ENCODE peak calls at places on chromosome 4, in ten cellular contexts. E is endodermal cell; M is psoas muscle; R is PC-9; T is SK-N-SH; B is sigmoid colon; F is esophagus squamous epithelium; U is CD4-positive, alpha-beta memory T cell; Q is stomach; J is SJCRH30. C is an unnamed sample.

GRCh38 chr4:45147866-45148265 is 421.5 kb upstream of the GNPDA2 start:
- DNase-seq in M (no peak), B (no peak), U (no peak), R (no peak), T (no peak), E (no peak), F (no peak), J (no peak), Q (no peak), C (no peak)

GRCh38 chr4:177789610-177790009 is 347.4 kb upstream of the AGA start:
- DNase-seq in R (no peak), T (no peak), Q (no peak), F (no peak), M (no peak), J (no peak), B (no peak), E (no peak), U (no peak), C (no peak)

GRCh38 chr4:41990029-41990382 is 324 bp upstream of the SLC30A9 start:
- DNase-seq in R (no peak), T (no peak), Q (no peak), U (no peak), E (no peak), M (no peak), F (no peak), J (no peak), B (no peak), C (no peak)

GRCh38 chr4:68360570-68360969 is 10.7 kb upstream of the YTHDC1 start:
- DNase-seq in E (no peak), B (no peak), J (no peak), T (no peak), F (no peak), Q (no peak), U (no peak), M (no peak), R (no peak), C (no peak)

GRCh38 chr4:39114436-39114835 is 52.4 kb downstream of the KLHL5 start:
- DNase-seq in R (no peak), F (no peak), Q (no peak), T (no peak), E (no peak), B (no peak), U (no peak), J (no peak), M (no peak), C (no peak)

GRCh38 chr4:26952891-26953290 is 92.2 kb downstream of the STIM2 start:
- DNase-seq in B (no peak), U (no peak), J (no peak), R (no peak), M (no peak), E (no peak), T (no peak), Q (no peak), F (no peak), C (no peak)

GRCh38 chr4:15756361-15756861 is 21.7 kb upstream of the CD38 start:
- DNase-seq in U (peak; percentile 85), E (no peak), T (no peak), Q (no peak), F (no peak), J (peak; percentile 20), M (no peak), R (no peak), B (no peak), C (no peak)

GRCh38 chr4:147118523-147118922 is 172.9 kb upstream of the TTC29 start:
- DNase-seq in Q (no peak), B (no peak), M (no peak), R (no peak), U (no peak), F (no peak), E (no peak), J (no peak), T (no peak), C (no peak)

GRCh38 chr4:48225368-48226141 is 44.1 kb downstream of the TEC start:
- DNase-seq in E (no peak), M (no peak), B (no peak), U (no peak), Q (no peak), F (no peak), R (no peak), T (no peak), J (no peak), C (no peak)

GRCh38 chr4:79906996-79907395 is 166.0 kb downstream of the ANTXR2 start:
- DNase-seq in Q (no peak), F (no peak), B (no peak), E (no peak), M (no peak), U (no peak), R (no peak), T (no peak), J (no peak), C (no peak)

GRCh38 chr4:142567199-142567598 is 278.9 kb downstream of the INPP4B start:
- DNase-seq in U (peak; percentile 72), Q (no peak), F (no peak), J (peak; percentile 57), E (peak; percentile 72), B (no peak), R (no peak), M (no peak), T (no peak), C (no peak)

GRCh38 chr4:107809236-107809635 is 15.5 kb upstream of the SGMS2 start:
- DNase-seq in U (no peak), J (no peak), Q (no peak), F (no peak), E (no peak), R (no peak), T (no peak), M (no peak), B (no peak), C (no peak)

GRCh38 chr4:14338206-14338605 is 664.1 kb upstream of the CPEB2 start:
- DNase-seq in B (no peak), Q (no peak), R (no peak), T (no peak), J (no peak), F (no peak), M (no peak), U (no peak), E (no peak), C (no peak)

GRCh38 chr4:168128601-168129000 is 36.3 kb downstream of the ANXA10 start:
- DNase-seq in U (no peak), Q (no peak), B (no peak), E (no peak), M (no peak), R (no peak), J (no peak), F (no peak), T (no peak), C (no peak)

GRCh38 chr4:72690782-72691181 is 121.8 kb upstream of the ADAMTS3 start:
- DNase-seq in R (no peak), E (no peak), J (peak; percentile 23), F (no peak), T (no peak), B (no peak), M (no peak), Q (no peak), U (no peak), C (no peak)

GRCh38 chr4:102684605-102685052 is 76.1 kb downstream of the MANBA start:
- DNase-seq in F (no peak), T (no peak), J (no peak), B (no peak), Q (no peak), U (no peak), M (no peak), R (no peak), E (no peak), C (no peak)

GRCh38 chr4:176841730-176842129 is 49.0 kb upstream of the VEGFC start:
- DNase-seq in B (no peak), T (no peak), M (no peak), F (no peak), R (no peak), J (no peak), U (no peak), E (no peak), Q (no peak), C (no peak)

GRCh38 chr4:25088342-25088952 is 57.7 kb upstream of the LGI2 start:
- DNase-seq in R (no peak), B (no peak), E (no peak), F (no peak), Q (no peak), U (no peak), T (peak; percentile 47), J (no peak), M (no peak), C (no peak)
- H3K4me3 ChIP-seq in R (no peak overlapping the region), B (peak overlapping the region; percentile 20), E (no peak overlapping the region), F (peak overlapping the region; percentile 27), Q (peak overlapping the region; percentile 24), U (no peak overlapping the region), T (peak overlapping the region; percentile 22), J (no peak overlapping the region), M (peak overlapping the region; percentile 30), C (peak overlapping the region; percentile 30)

DNA sequence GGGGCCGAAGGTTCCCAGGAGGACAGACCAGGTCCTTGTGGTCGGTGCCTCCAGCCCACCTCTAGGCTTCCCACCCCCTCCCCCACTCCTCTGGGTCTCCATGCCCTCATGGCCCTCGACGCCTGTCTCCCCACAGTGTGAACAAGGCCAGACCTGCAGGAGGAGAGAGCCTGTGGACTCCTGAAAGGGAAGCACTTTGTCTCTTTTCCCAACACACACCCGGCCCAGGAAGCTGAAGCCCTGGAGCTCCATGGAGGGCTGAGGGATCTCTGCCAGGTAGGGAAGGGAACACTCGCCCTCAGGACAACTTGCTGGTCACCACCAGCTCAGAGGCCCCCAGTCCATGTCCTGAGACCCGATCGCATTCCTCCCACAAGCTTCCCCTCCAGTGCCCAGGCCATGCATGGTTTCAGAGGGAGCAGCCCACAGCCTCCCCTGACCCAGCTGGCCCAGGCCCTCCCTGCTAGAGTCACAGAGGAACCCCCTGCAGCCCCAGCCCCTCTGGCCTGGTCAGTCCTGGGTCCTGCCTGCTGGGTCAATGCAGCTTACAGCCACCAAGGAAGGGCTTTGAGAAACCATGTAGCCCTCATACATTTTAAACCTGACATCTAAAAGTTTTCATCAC is 60.8 kb downstream of the ABLIM2 start:
- DNase-seq in J (no peak), E (no peak), F (no peak), U (no peak), R (no peak), M (no peak), B (no peak), Q (no peak), T (no peak), C (no peak)
- H3K4me1 ChIP-seq in J (peaks cover 3% of the 10 kb centered on the region), E (no peaks in the 10 kb centered on the region), F (peaks cover 43% of the 10 kb centered on the region), U (no peaks in the 10 kb centered on the region), R (no peaks in the 10 kb centered on the region), M (peaks cover 62% of the 10 kb centered on the region), B (no peaks in the 10 kb centered on the region), Q (no peaks in the 10 kb centered on the region), T (no peaks in the 10 kb centered on the region), C (peaks cover 15% of the 10 kb centered on the region)

DNA sequence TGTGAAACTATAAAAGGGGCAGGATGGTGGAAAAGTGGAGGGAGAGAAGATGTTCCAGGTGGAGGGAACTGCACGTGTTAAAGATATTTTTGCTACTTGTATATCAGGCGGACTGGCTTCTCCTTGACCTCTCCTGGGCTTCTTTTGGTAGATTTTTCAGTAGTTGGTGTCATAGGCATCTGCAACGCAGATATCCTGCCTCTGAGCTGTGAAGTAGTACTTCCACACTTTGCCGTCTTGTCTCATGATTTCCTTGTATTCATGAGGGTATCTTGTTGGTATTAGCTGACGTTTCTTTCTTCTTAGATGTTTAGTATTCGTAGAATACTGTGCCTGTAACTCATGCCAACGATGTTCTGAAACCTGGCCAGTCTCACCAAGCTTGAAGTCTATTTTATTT is 81.0 kb downstream of the WWC2 start:
- DNase-seq in E (no peak), U (no peak), Q (no peak), M (no peak), B (no peak), T (no peak), J (no peak), R (no peak), F (no peak), C (no peak)
- H3K27ac ChIP-seq in E (no peak overlapping the region), U (no peak overlapping the region), Q (no peak overlapping the region), M (no peak overlapping the region), B (no peak overlapping the region), T (no peak overlapping the region), J (no peak overlapping the region), R (no peak overlapping the region), F (no peak overlapping the region), C (no peak overlapping the region)

GRCh38 chr4:149056615-149057014 is 614.4 kb upstream of the NR3C2 start:
- DNase-seq in R (no peak), J (no peak), U (no peak), T (no peak), B (no peak), M (no peak), Q (no peak), E (no peak), F (no peak), C (no peak)
- H3K4me3 ChIP-seq in R (no peak overlapping the region), J (no peak overlapping the region), U (no peak overlapping the region), T (no peak overlapping the region), B (no peak overlapping the region), M (no peak overlapping the region), Q (no peak overlapping the region), E (no peak overlapping the region), F (peak overlapping the region; percentile 8), C (no peak overlapping the region)

C was measured in suprapubic skin.